ENCODE peak calls at places on chromosomes 5 and 9, in six cellular contexts. R is GM12891, D is HepG2, S is H1, T is GM12878, H is K562. X is an unnamed sample.

GRCh38 chr5:72408602-72409001 is 88.4 kb downstream of the PTCD2 start:
- DNase-seq in R (no peak), D (no peak), S (no peak), T (no peak), H (no peak), X (no peak)

GRCh38 chr9:104232781-104233341 is 138.8 kb downstream of the SMC2 start:
- DNase-seq in R (no peak), D (no peak), S (no peak), T (no peak), H (no peak), X (no peak)

GRCh38 chr5:148984333-148984732 is 78.5 kb downstream of the SH3TC2 start:
- DNase-seq in R (no peak), D (no peak), S (no peak), T (no peak), H (no peak), X (no peak)

GRCh38 chr9:804026-804425 is 37.5 kb upstream of the DMRT1 start:
- DNase-seq in R (no peak), D (no peak), S (no peak), T (no peak), H (no peak), X (no peak)

GRCh38 chr5:105659396-105659795 is 2011.3 kb downstream of the EFNA5 start:
- DNase-seq in R (no peak), D (no peak), S (no peak), T (no peak), H (no peak), X (no peak)

GRCh38 chr9:35746583-35746982 is 2.4 kb downstream of the GBA2 start:
- DNase-seq in R (no peak), D (peak; percentile 74), S (no peak), T (no peak), H (no peak), X (no peak)

GRCh38 chr9:91241909-91242308 is 119.8 kb downstream of the AUH start:
- DNase-seq in R (no peak), D (no peak), S (no peak), T (no peak), H (no peak), X (no peak)

GRCh38 chr5:21680196-21680595 is 1172.9 kb downstream of the CDH12 start:
- DNase-seq in R (no peak), D (no peak), S (no peak), T (no peak), H (no peak), X (no peak)

GRCh38 chr9:126663661-126664072 is 49.9 kb downstream of the LMX1B start:
- DNase-seq in R (no peak), D (no peak), S (no peak), T (no peak), H (no peak), X (no peak)

GRCh38 chr9:33076031-33076359 is 479 bp downstream of the SMU1 start:
- DNase-seq in R (no peak), D (peak; percentile 13), S (no peak), T (no peak), H (peak; percentile 15), X (no peak)

GRCh38 chr9:120742951-120743416 is 28.7 kb upstream of the MEGF9 start:
- DNase-seq in R (peak; percentile 44), D (peak; percentile 70), S (no peak), T (no peak), H (peak; percentile 71), X (peak; percentile 23)

GRCh38 chr5:1944408-1944807 is 61.7 kb upstream of the IRX4 start:
- DNase-seq in R (no peak), D (no peak), S (no peak), T (no peak), H (no peak), X (no peak)

GRCh38 chr5:155936520-155937406 is 390.2 kb upstream of the SGCD start:
- DNase-seq in R (no peak), D (no peak), S (no peak), T (no peak), H (no peak), X (no peak)

GRCh38 chr9:93681316-93682154 is 105.2 kb downstream of the PHF2 start:
- DNase-seq in R (no peak), D (peak; percentile 36), S (peak; percentile 39), T (no peak), H (no peak), X (peak; percentile 6)

GRCh38 chr9:105643795-105644194 is 18.5 kb upstream of the TAL2 start:
- DNase-seq in R (no peak), D (no peak), S (no peak), T (no peak), H (no peak), X (no peak)

GRCh38 chr5:55429707-55430253 is 105.0 kb downstream of the PLPP1 start:
- DNase-seq in R (no peak), D (peak; percentile 84), S (no peak), T (no peak), H (no peak), X (no peak)

GRCh38 chr9:93143830-93144530 is 9.9 kb upstream of the NINJ1 start:
- DNase-seq in R (no peak), D (no peak), S (no peak), T (no peak), H (no peak), X (no peak)

GRCh38 chr9:123507992-123508391 is 152.0 kb downstream of the CRB2 start:
- DNase-seq in R (no peak), D (no peak), S (no peak), T (no peak), H (no peak), X (no peak)

GRCh38 chr9:106307670-106308069 is 555.3 kb upstream of the ZNF462 start:
- DNase-seq in R (no peak), D (no peak), S (no peak), T (no peak), H (no peak), X (no peak)

GRCh38 chr9:115115924-115116323 is 2.0 kb downstream of the TNC start:
- DNase-seq in R (no peak), D (no peak), S (no peak), T (no peak), H (no peak), X (no peak)

GRCh38 chr9:115115117-115115880 is 2.7 kb downstream of the TNC start:
- DNase-seq in R (no peak), D (no peak), S (no peak), T (no peak), H (no peak), X (no peak)

GRCh38 chr9:115118471-115119156 is 657 bp upstream of the TNC start:
- DNase-seq in R (no peak), D (no peak), S (peak; percentile 81), T (no peak), H (peak; percentile 4), X (no peak)

GRCh38 chr9:115116620-115117284 is 1.2 kb downstream of the TNC start:
- DNase-seq in R (no peak), D (no peak), S (no peak), T (no peak), H (no peak), X (no peak)

DNA sequence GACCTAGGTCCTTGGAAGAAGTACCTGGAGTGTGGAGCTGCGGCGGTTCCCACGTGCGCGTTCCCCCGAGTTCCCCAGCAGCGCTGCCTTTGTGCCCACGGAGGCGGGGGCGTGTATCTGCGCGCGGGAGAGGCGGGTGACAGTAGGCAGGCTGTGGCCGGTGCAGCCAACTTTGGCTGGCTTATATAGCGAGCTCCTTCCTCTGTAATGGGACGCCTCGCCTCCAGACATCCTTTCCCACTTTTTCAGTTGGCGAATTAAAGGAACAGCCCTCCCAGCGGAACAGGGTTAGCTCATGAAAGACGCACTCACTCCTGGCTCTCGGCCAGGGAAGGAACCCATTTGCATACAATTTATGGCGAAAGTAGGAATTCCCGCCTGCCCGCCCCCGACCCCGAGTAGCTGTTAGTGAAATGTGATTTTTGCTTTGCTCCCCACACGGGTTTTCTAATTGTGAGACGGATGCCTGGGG is at the start of gene TNC:
- DNase-seq in R (no peak), D (no peak), S (peak; percentile 52), T (no peak), H (no peak), X (no peak)
- TF ChIP-seq POLR2A in R (no peak), D (no peak), S (no peak), T (no peak), H (no peak), X (no peak)

DNA sequence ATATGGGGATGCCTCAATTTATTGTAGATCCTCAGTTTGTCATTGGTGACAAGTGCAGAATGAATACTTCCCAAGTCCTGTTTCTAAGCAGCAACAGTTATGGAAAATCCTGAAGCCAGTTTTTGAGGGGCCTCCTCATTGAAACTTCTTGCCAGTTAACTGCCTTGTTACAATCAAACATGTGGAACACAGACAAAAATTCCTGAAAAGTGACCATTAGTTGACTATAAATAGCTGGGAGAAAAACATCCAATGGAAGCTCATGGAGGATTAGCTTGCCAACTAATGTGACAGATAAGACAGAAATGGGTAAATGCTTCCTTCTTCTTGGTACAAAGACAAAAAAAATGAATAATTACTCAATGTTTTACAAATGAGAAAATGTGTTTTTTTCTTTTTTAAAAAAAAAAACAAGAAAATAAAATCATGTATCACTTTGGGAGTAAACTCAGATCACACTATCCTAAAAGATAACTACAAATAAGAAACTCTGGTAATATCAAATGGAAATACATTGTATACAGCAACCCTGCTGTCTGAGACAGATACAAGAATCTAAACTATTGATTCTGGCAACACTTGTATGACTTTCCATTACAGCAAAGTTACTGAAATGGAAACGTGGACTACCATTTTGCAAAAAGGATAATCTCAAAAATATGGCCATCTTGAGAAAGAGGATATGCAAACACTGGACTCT is 113.3 kb upstream of the FER start:
- DNase-seq in R (no peak), D (no peak), S (no peak), T (no peak), H (no peak), X (no peak)
- TF ChIP-seq POLR2AphosphoS5 in R (no peak), D (no peak), S (no peak), T (no peak), H (no peak), X (no peak)

DNA sequence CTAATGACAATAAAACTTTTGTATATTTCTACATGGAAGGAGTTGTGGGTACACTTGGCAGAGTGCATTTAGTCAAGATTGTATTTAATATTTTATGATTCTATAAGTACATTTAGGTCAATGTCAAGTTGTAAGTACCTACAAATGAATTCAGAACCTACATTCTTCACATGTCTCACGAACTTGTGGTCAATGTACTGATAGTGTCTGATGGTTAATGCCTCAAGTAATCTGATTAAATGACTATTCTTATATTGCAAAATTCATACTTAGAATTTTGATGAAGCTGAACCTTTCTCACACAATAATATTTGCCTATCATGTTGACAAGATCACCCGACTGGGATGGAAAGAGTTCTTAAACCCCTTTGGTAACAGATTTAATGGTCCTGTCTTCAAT is 444.5 kb downstream of the CTNND2 start:
- DNase-seq in R (no peak), D (no peak), S (no peak), T (no peak), H (no peak), X (no peak)
- TF ChIP-seq TAF1 in R (no peak), D (no peak), S (no peak), T (no peak), H (no peak), X (no peak)

GRCh38 chr5:139636207-139636792 is 11.8 kb upstream of the CXXC5 start:
- DNase-seq in R (peak; percentile 67), D (no peak), S (peak; percentile 57), T (peak; percentile 97), H (peak; percentile 53), X (peak; percentile 76)

GRCh38 chr5:139638090-139638735 is 9.9 kb upstream of the CXXC5 start:
- DNase-seq in R (no peak), D (no peak), S (peak; percentile 69), T (no peak), H (peak; percentile 72), X (no peak)

GRCh38 chr5:139638736-139639618 is 9.2 kb upstream of the CXXC5 start:
- DNase-seq in R (no peak), D (no peak), S (peak; percentile 43), T (no peak), H (peak; percentile 24), X (no peak)

GRCh38 chr5:139636975-139637408 is 11.2 kb upstream of the CXXC5 start:
- DNase-seq in R (no peak), D (no peak), S (no peak), T (peak; percentile 80), H (peak; percentile 70), X (no peak)

GRCh38 chr5:139637438-139638089 is 10.6 kb upstream of the CXXC5 start:
- DNase-seq in R (peak; percentile 80), D (peak; percentile 78), S (peak; percentile 85), T (no peak), H (peak; percentile 93), X (peak; percentile 85)
- TF ChIP-seq POLR2A in R (no peak), D (no peak), S (no peak), T (peak; percentile 29), H (peak; percentile 60), X (no peak)